ENCODE peak calls at places on chromosome 10, in four cellular contexts. K is fibroblast of villous mesenchyme, Z is kidney epithelial cell, J is lung. E is an unnamed sample.

GRCh38 chr10:129953541-129954031 is 10.5 kb downstream of the EBF3 start:
- DNase-seq in K (no peak), Z (no peak), J (no peak), E (no peak)

GRCh38 chr10:66234872-66235271 is 691.0 kb upstream of the LRRTM3 start:
- DNase-seq in J (no peak), K (no peak), Z (no peak), E (no peak)

GRCh38 chr10:48698971-48699627 is 14.4 kb downstream of the WDFY4 start:
- DNase-seq in K (no peak), J (no peak), Z (no peak), E (no peak)

GRCh38 chr10:48589266-48589665 is 15.6 kb downstream of the ARHGAP22 start:
- DNase-seq in Z (no peak), K (peak), J (no peak), E (peak)

GRCh38 chr10:1198453-1199344 is 142.5 kb downstream of the WDR37 start:
- DNase-seq in J (no peak), K (no peak), Z (no peak), E (no peak)

GRCh38 chr10:33783557-33783956 is 449.1 kb upstream of the NRP1 start:
- DNase-seq in J (no peak), K (no peak), Z (no peak), E (no peak)

GRCh38 chr10:923844-924523 is 7.5 kb downstream of the LARP4B start:
- DNase-seq in J (no peak), Z (no peak), K (no peak), E (no peak)

GRCh38 chr10:33653584-33654367 is 319.3 kb upstream of the NRP1 start:
- DNase-seq in Z (no peak), K (no peak), J (no peak), E (peak)

GRCh38 chr10:36499696-36500095 is 625.7 kb upstream of the ANKRD30A start:
- DNase-seq in J (no peak), K (no peak), Z (no peak), E (peak)

GRCh38 chr10:97116534-97117162 is 69.1 kb downstream of the SLIT1 start:
- DNase-seq in J (no peak), Z (no peak), K (no peak), E (no peak)

GRCh38 chr10:113945075-113945686 is 90.7 kb downstream of the NHLRC2 start:
- DNase-seq in K (peak), J (peak), Z (peak), E (no peak)

GRCh38 chr10:8298871-8299570 is 244.5 kb downstream of the GATA3 start:
- DNase-seq in J (no peak), K (no peak), Z (no peak), E (no peak)

GRCh38 chr10:78333362-78334143 is 299.9 kb downstream of the RPS24 start:
- DNase-seq in K (no peak), J (no peak), Z (no peak), E (no peak)

GRCh38 chr10:32379314-32379949 is 32.5 kb upstream of the EPC1 start:
- DNase-seq in K (peak), J (no peak), Z (no peak), E (peak)

GRCh38 chr10:31381766-31382316 is 62.8 kb downstream of the ZEB1 start:
- DNase-seq in K (peak), Z (no peak), J (no peak), E (no peak)

GRCh38 chr10:114551310-114551972 is 106.6 kb downstream of the ABLIM1 start:
- DNase-seq in J (peak), Z (no peak), K (no peak), E (no peak)

GRCh38 chr10:124743188-124744046 is 761 bp downstream of the FAM53B start:
- DNase-seq in J (no peak), Z (no peak), K (peak), E (no peak)

GRCh38 chr10:124653811-124654651 is 90.1 kb downstream of the FAM53B start:
- DNase-seq in J (no peak), K (no peak), Z (no peak), E (no peak)

GRCh38 chr10:122659651-122660050 is 40.0 kb downstream of the C10orf120 start:
- DNase-seq in J (no peak), Z (no peak), K (no peak), E (no peak)

GRCh38 chr10:59176241-59177030 is at the start of gene PHYHIPL:
- DNase-seq in Z (no peak), K (no peak), J (no peak), E (no peak)

GRCh38 chr10:51341216-51341615 is 266.9 kb downstream of the PRKG1 start:
- DNase-seq in K (no peak), Z (no peak), J (no peak), E (no peak)

GRCh38 chr10:47183726-47184084 is 116.3 kb upstream of the GDF10 start:
- DNase-seq in Z (no peak), J (no peak), K (no peak), E (no peak)

GRCh38 chr10:22433875-22434274 is 88.6 kb downstream of the SPAG6 start:
- DNase-seq in J (no peak), K (peak), Z (peak), E (peak)

GRCh38 chr10:3806603-3807002 is 21.6 kb upstream of the KLF6 start:
- DNase-seq in J (no peak), K (peak), Z (no peak), E (no peak)
- H3K4me3 ChIP-seq in J (no peak), K (no peak), Z (no peak), E (no peak)

DNA sequence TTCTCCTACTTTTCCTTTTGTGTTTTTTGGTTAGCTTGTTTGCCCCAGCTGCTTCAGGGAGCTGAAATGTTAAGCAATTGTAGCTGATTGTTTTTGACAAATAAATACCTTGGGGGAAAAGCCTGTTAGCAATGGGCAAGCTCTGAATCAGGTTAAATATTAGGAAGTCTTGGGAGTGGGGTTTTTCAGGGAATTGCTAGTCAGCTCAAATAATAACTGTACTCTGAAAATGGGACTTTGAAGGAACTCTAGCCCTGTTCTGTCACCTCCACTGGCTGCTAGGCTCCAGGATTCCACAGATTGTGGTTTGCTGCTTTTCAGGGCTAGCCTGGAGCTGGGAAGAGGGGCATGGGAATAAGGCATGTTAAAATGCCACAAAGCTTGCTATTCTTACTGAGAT is 39.5 kb downstream of the ADK start:
- DNase-seq in K (no peak), J (no peak), Z (no peak), E (no peak)
- H3K4me3 ChIP-seq in K (peak), J (no peak), Z (no peak), E (no peak)

DNA sequence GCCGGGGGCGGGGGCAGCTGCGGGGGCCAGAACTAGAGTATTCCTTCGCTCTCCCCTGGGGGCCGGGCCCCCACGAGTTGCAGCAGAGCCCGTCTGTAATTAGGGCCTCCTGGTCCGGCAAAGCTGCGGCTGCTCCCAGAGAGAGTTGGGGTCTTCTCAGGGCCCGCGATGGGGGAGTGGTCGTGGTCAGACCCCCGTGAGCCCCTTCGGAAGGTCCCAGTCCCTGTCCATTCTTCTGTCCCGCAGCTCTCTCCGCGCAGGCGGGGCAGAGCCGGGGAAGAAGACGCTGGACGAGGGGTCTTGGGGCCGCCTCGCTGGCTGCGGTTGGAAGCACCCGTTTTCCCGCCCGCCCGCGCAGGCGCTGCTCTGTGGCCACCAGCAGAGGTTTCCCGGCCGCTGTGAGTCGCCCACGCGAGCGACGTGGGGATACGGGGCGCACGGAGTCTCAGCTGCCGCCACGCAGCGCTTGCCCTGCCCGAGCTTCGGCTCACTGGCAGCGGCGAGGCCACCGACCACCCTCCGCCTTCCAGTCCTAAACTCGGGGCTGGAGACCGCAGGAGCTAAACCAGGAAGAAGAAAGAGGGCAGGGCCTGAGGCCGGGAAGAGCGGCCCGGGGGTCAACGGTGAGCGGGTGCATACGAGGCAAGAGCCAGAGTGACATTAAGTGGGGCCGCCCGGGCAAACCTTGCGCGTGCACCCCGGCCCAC is 7.3 kb upstream of the EMX2 start:
- DNase-seq in K (peak), J (no peak), Z (no peak), E (no peak)
- H3K4me3 ChIP-seq in K (peak), J (no peak), Z (peak), E (peak)

DNA sequence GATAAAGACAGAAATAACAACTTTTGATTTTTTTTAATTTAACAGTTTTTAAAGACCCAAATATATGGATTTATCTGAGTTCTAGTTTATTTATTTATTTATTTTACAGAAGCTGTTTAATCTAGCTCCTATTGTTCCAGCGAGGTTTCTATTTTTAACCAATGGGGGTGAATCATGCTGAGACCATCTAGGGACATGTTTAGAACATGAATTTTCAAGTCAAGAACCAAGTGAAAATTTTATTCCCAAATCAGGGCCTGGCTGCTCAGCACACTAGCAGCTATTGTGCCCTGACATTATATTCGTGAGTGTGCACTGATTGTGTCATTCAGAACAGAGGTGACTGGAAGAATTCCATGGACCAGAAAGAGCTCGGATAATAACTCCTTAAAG is 24.6 kb upstream of the MPP7 start:
- DNase-seq in J (no peak), Z (no peak), K (no peak), E (no peak)
- H3K4me3 ChIP-seq in J (no peak), Z (no peak), K (no peak), E (no peak)

GRCh38 chr10:101214446-101215396 is 14.5 kb downstream of the LBX1 start:
- DNase-seq in K (peak), J (peak), Z (no peak), E (no peak)
- H3K4me3 ChIP-seq in K (no peak), J (no peak), Z (no peak), E (no peak)

GRCh38 chr10:103693070-103693811 is 162.1 kb downstream of the SH3PXD2A start:
- DNase-seq in Z (no peak), K (peak), J (no peak), E (no peak)
- H3K4me3 ChIP-seq in Z (peak), K (peak), J (no peak), E (peak)

GRCh38 chr10:71247804-71248203 is 35.4 kb downstream of the UNC5B start:
- DNase-seq in K (no peak), Z (no peak), J (no peak), E (no peak)
- H3K4me3 ChIP-seq in K (no peak), Z (no peak), J (no peak), E (no peak)

GRCh38 chr10:117135026-117135372 is 3.1 kb downstream of the VAX1 start:
- DNase-seq in Z (no peak), J (no peak), K (no peak), E (no peak)
- H3K4me3 ChIP-seq in Z (no peak), J (no peak), K (no peak), E (no peak)

DNA sequence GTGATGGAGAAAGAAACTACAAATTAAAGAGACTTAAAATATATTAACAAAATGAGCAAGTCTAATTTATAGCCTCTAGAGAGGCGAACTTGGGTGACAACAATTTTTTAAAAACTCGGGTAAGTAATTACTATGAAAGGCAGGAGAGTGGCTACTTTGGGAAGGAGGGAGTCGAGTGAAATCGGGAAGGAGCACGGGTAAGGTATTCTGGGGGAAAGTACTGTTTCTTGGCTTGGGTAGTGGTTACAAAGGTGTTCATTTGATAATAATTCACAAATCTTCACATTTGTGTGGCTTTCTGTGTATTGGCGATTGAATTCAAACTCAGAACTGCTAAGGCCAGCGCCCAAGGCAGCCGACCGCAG is 32.9 kb upstream of the GRID1 start:
- DNase-seq in Z (no peak), J (no peak), K (no peak), E (no peak)
- H3K4me3 ChIP-seq in Z (no peak), J (no peak), K (peak), E (no peak)

GRCh38 chr10:91796332-91797076 is 1.7 kb upstream of the TNKS2 start:
- DNase-seq in K (peak), J (peak), Z (no peak), E (no peak)

GRCh38 chr10:91798736-91799579 is 732 bp downstream of the TNKS2 start:
- DNase-seq in Z (peak), K (peak), J (peak), E (peak)

GRCh38 chr10:91797874-91798735 is at the start of gene TNKS2:
- DNase-seq in Z (peak), J (peak), K (peak), E (peak)

GRCh38 chr10:91799580-91799975 is 1.4 kb downstream of the TNKS2 start:
- DNase-seq in Z (no peak), K (no peak), J (no peak), E (no peak)

GRCh38 chr10:91797077-91797690 is 1.0 kb upstream of the TNKS2 start:
- DNase-seq in Z (no peak), J (no peak), K (no peak), E (no peak)
- H3K4me3 ChIP-seq in Z (peak), J (no peak), K (peak), E (peak)